ENCODE peak calls at places on chromosomes 6 and 20, in four cellular contexts. U, H, V and O are unnamed samples.

GRCh38 chr6:74940211-74940610 is 265.6 kb downstream of the COL12A1 start:
- DNase-seq in U (no peak), V (no peak), H (no peak), O (peak; percentile 8)

GRCh38 chr20:61963149-61963548 is 102.5 kb downstream of the TAF4 start:
- DNase-seq in V (no peak), H (no peak), U (no peak), O (no peak)

GRCh38 chr20:50572922-50573777 is 63.0 kb downstream of the PTPN1 start:
- DNase-seq in U (no peak), H (no peak), V (peak; percentile 69), O (peak; percentile 81)

GRCh38 chr6:104603108-104603745 is 256.5 kb downstream of the HACE1 start:
- DNase-seq in V (no peak), H (no peak), U (no peak), O (no peak)

GRCh38 chr6:146909376-146909775 is 294.8 kb upstream of the STXBP5 start:
- DNase-seq in V (no peak), U (no peak), H (no peak), O (no peak)

GRCh38 chr6:127119361-127120108 is 1.1 kb downstream of the RSPO3 start:
- DNase-seq in H (no peak), U (no peak), V (peak; percentile 48), O (no peak)

GRCh38 chr6:11766589-11767450 is 11.8 kb downstream of the ADTRP start:
- DNase-seq in H (no peak), U (peak; percentile 10), V (no peak), O (peak; percentile 98)

GRCh38 chr6:157832250-157832967 is 9.4 kb downstream of the SNX9 start:
- DNase-seq in V (no peak), H (no peak), U (no peak), O (peak; percentile 56)

GRCh38 chr6:152089992-152090391 is 282.5 kb downstream of the ESR1 start:
- DNase-seq in V (no peak), H (no peak), U (no peak), O (peak; percentile 55)

GRCh38 chr6:159762681-159763293 is 942 bp downstream of the ACAT2 start:
- DNase-seq in U (peak; percentile 74), V (no peak), H (no peak), O (no peak)

GRCh38 chr6:46964716-46965519 is 43.2 kb upstream of the ADGRF5 start:
- DNase-seq in V (no peak), U (no peak), H (no peak), O (no peak)

GRCh38 chr20:10604865-10605440 is 68.8 kb downstream of the JAG1 start:
- DNase-seq in H (no peak), U (no peak), V (no peak), O (no peak)

GRCh38 chr6:41191569-41191968 is 9.4 kb downstream of the TREML2 start:
- DNase-seq in H (no peak), V (peak; percentile 48), U (no peak), O (no peak)

GRCh38 chr20:58390659-58391035 is 1.6 kb downstream of the VAPB start:
- DNase-seq in V (no peak), U (no peak), H (no peak), O (no peak)

GRCh38 chr6:105619971-105620741 is 217.3 kb upstream of the PREP start:
- DNase-seq in U (no peak), V (no peak), H (no peak), O (no peak)

GRCh38 chr6:38213275-38213674 is 393.7 kb downstream of the ZFAND3 start:
- DNase-seq in H (no peak), V (no peak), U (no peak), O (no peak)

GRCh38 chr6:141464490-141464889 is 668.2 kb upstream of the GJE1 start:
- DNase-seq in H (no peak), V (no peak), U (no peak), O (peak; percentile 35)

GRCh38 chr6:28489366-28490190 is 26.0 kb downstream of the GPX6 start:
- DNase-seq in H (peak; percentile 36), U (peak; percentile 32), V (peak; percentile 64), O (peak; percentile 74)

GRCh38 chr6:16320533-16321340 is 82.3 kb downstream of the GMPR start:
- DNase-seq in V (no peak), U (no peak), H (no peak), O (peak; percentile 91)

GRCh38 chr20:16007978-16008377 is 565.3 kb downstream of the KIF16B start:
- DNase-seq in H (no peak), V (no peak), U (no peak), O (no peak)

GRCh38 chr6:43966806-43967575 is 160.3 kb downstream of the MRPL14 start:
- DNase-seq in H (no peak), V (no peak), U (no peak), O (no peak)

GRCh38 chr6:108697646-108698161 is 137.0 kb downstream of the FOXO3 start:
- DNase-seq in U (no peak), H (no peak), V (no peak), O (no peak)

GRCh38 chr20:37695684-37696342 is 2.0 kb downstream of the CTNNBL1 start:
- DNase-seq in H (no peak), U (no peak), V (no peak), O (no peak)

GRCh38 chr6:13362432-13362831 is 34.1 kb upstream of the TBC1D7 start:
- DNase-seq in H (no peak), V (no peak), U (no peak), O (peak; percentile 92)

GRCh38 chr6:36727491-36728021 is 29.9 kb downstream of the RAB44 start:
- DNase-seq in U (no peak), V (no peak), H (peak; percentile 39), O (peak; percentile 29)

GRCh38 chr20:36462440-36463211 is 78.7 kb upstream of the MYL9 start:
- DNase-seq in V (peak; percentile 59), H (no peak), U (no peak), O (peak; percentile 60)
- TF ChIP-seq MXI1 in V (no peak), H (peak; percentile 35), U (no peak), O (peak; percentile 62)

GRCh38 chr20:33926425-33926824 is 67.3 kb upstream of the RALY start:
- DNase-seq in U (no peak), H (no peak), V (no peak), O (peak; percentile 6)
- TF ChIP-seq MXI1 in U (no peak), H (no peak), V (no peak), O (no peak)

GRCh38 chr6:107083921-107084320 is 31.4 kb downstream of the BEND3 start:
- DNase-seq in H (no peak), V (no peak), U (no peak), O (no peak)
- TF ChIP-seq MXI1 in H (no peak), V (no peak), U (no peak), O (no peak)

GRCh38 chr6:116101298-116101718 is 655 bp downstream of the NT5DC1 start:
- DNase-seq in U (no peak), H (no peak), V (no peak), O (no peak)

GRCh38 chr6:116099036-116099435 is 1.6 kb upstream of the NT5DC1 start:
- DNase-seq in V (no peak), U (no peak), H (no peak), O (no peak)

GRCh38 chr6:116102856-116103255 is 2.2 kb downstream of the NT5DC1 start:
- DNase-seq in H (no peak), V (no peak), U (no peak), O (no peak)

GRCh38 chr6:116101790-116102189 is 1.1 kb downstream of the NT5DC1 start:
- DNase-seq in H (no peak), U (no peak), V (no peak), O (no peak)

GRCh38 chr6:116100419-116101297 is at the start of gene NT5DC1:
- DNase-seq in U (peak; percentile 79), H (peak; percentile 60), V (peak; percentile 95), O (peak; percentile 67)
- TF ChIP-seq MXI1 in U (peak; percentile 58), H (no peak), V (no peak), O (peak; percentile 22)